ENCODE peak calls at places on chromosome 10, in six cellular contexts. K is nucleus accumbens; S is activated CD8-positive, alpha-beta memory T cell treated with anti-CD3 and anti-CD28 coated beads for 48 hours; P is skeletal muscle cell; V is astrocyte of the spinal cord; T is neuronal stem cell. R is an unnamed sample.

GRCh38 chr10:6406220-6407033 is 173.6 kb downstream of the PRKCQ start:
- DNase-seq in K (no peak), S (no peak), P (no peak), V (peak), T (no peak), R (no peak)

GRCh38 chr10:24383681-24384106 is 174.8 kb downstream of the KIAA1217 start:
- DNase-seq in K (no peak), S (peak), P (peak), V (peak), T (no peak), R (peak)

GRCh38 chr10:132464256-132465192 is 67.5 kb downstream of the PWWP2B start:
- DNase-seq in K (peak), S (no peak), P (no peak), V (no peak), T (no peak), R (no peak)

GRCh38 chr10:76302936-76303656 is 871.7 kb downstream of the LRMDA start:
- DNase-seq in K (no peak), S (no peak), P (no peak), V (peak), T (no peak), R (peak)

GRCh38 chr10:43230909-43231522 is 35.8 kb downstream of the RASGEF1A start:
- DNase-seq in K (no peak), S (no peak), P (no peak), V (no peak), T (no peak), R (no peak)

GRCh38 chr10:119221201-119221600 is 13.8 kb downstream of the GRK5 start:
- DNase-seq in K (no peak), S (no peak), P (no peak), V (no peak), T (no peak), R (no peak)

GRCh38 chr10:3427316-3427715 is 254.7 kb upstream of the PITRM1 start:
- DNase-seq in K (no peak), S (no peak), P (no peak), V (no peak), T (no peak), R (no peak)

GRCh38 chr10:44506386-44506785 is 121.5 kb upstream of the CXCL12 start:
- DNase-seq in K (no peak), S (no peak), P (no peak), V (no peak), T (no peak), R (no peak)

GRCh38 chr10:29304259-29305030 is 15.6 kb downstream of the LYZL1 start:
- DNase-seq in K (peak), S (no peak), P (peak), V (peak), T (peak), R (peak)

GRCh38 chr10:14953452-14954000 is 370 bp downstream of the DCLRE1C start:
- DNase-seq in K (peak), S (no peak), P (peak), V (peak), T (no peak), R (peak)

GRCh38 chr10:17206210-17206709 is 4.8 kb upstream of the TRDMT1 start:
- DNase-seq in K (no peak), S (no peak), P (no peak), V (peak), T (no peak), R (peak)

GRCh38 chr10:6558272-6558671 is 21.8 kb downstream of the PRKCQ start:
- DNase-seq in K (no peak), S (no peak), P (no peak), V (no peak), T (no peak), R (no peak)

GRCh38 chr10:11018830-11019692 is 1.4 kb downstream of the CELF2 start:
- DNase-seq in K (no peak), S (no peak), P (no peak), V (no peak), T (no peak), R (no peak)

GRCh38 chr10:113053091-113053490 is 103.0 kb downstream of the TCF7L2 start:
- DNase-seq in K (no peak), S (no peak), P (no peak), V (no peak), T (no peak), R (no peak)

GRCh38 chr10:31687545-31688482 is 240.8 kb downstream of the ARHGAP12 start:
- DNase-seq in K (no peak), S (no peak), P (no peak), V (no peak), T (no peak), R (no peak)

GRCh38 chr10:16777473-16778370 is 39.5 kb downstream of the RSU1 start:
- DNase-seq in K (no peak), S (no peak), P (peak), V (peak), T (peak), R (peak)

GRCh38 chr10:114367041-114367675 is 37.1 kb downstream of the AFAP1L2 start:
- DNase-seq in K (no peak), S (no peak), P (peak), V (peak), T (no peak), R (peak)

GRCh38 chr10:34713875-34714274 is 101.2 kb downstream of the PARD3 start:
- DNase-seq in K (no peak), S (no peak), P (no peak), V (peak), T (no peak), R (no peak)

GRCh38 chr10:31129261-31129660 is 97.6 kb upstream of the ZNF438 start:
- DNase-seq in K (no peak), S (no peak), P (peak), V (peak), T (no peak), R (peak)

GRCh38 chr10:125160856-125161569 is 650 bp upstream of the CTBP2 start:
- DNase-seq in K (peak), S (no peak), P (peak), V (peak), T (peak), R (peak)

GRCh38 chr10:102633282-102633681 is 11.0 kb upstream of the TRIM8 start:
- DNase-seq in K (no peak), S (no peak), P (no peak), V (peak), T (no peak), R (no peak)

GRCh38 chr10:25694976-25695375 is 239.1 kb upstream of the MYO3A start:
- DNase-seq in K (no peak), S (no peak), P (no peak), V (no peak), T (no peak), R (no peak)

GRCh38 chr10:28711776-28712175 is 34.5 kb downstream of the BAMBI start:
- DNase-seq in K (no peak), S (no peak), P (no peak), V (no peak), T (no peak), R (no peak)

GRCh38 chr10:103710490-103710889 is 144.9 kb downstream of the SH3PXD2A start:
- DNase-seq in K (no peak), S (no peak), P (no peak), V (no peak), T (no peak), R (no peak)

GRCh38 chr10:120507651-120508050 is 50.6 kb downstream of the PLPP4 start:
- DNase-seq in K (no peak), S (no peak), P (no peak), V (no peak), T (no peak), R (no peak)

GRCh38 chr10:58266826-58267712 is 625 bp downstream of the IPMK start:
- DNase-seq in K (peak), S (peak), P (no peak), V (peak), T (peak), R (peak)